ENCODE peak calls at places on chromosomes 16 and 17, in four cellular contexts. R is effector memory CD8-positive, alpha-beta T cell; C is iPS-NIHi11; W is nucleus accumbens. U is an unnamed sample.

GRCh38 chr16:85380905-85381737 is 232.0 kb upstream of the GSE1 start:
- DNase-seq in R (no peak), C (no peak), W (no peak), U (no peak)

GRCh38 chr17:62925267-62925836 is 40.7 kb upstream of the TANC2 start:
- DNase-seq in R (no peak), W (no peak), C (no peak), U (no peak)

GRCh38 chr17:7354262-7354781 is 634 bp upstream of the TMEM95 start:
- DNase-seq in R (no peak), W (no peak), C (no peak), U (peak)

GRCh38 chr16:26532456-26532855 is 534.3 kb upstream of the C16orf82 start:
- DNase-seq in W (no peak), R (no peak), C (no peak), U (no peak)

GRCh38 chr17:34852614-34853013 is 108.6 kb downstream of the CCT6B start:
- DNase-seq in W (no peak), C (peak), R (no peak), U (no peak)

GRCh38 chr17:57557793-57558681 is 187.1 kb downstream of the CCDC182 start:
- DNase-seq in C (no peak), R (no peak), W (no peak), U (no peak)

GRCh38 chr17:56034120-56034757 is 119.0 kb upstream of the ANKFN1 start:
- DNase-seq in R (no peak), C (no peak), W (no peak), U (no peak)

GRCh38 chr16:21626659-21627277 is 25.6 kb downstream of the IGSF6 start:
- DNase-seq in R (no peak), C (no peak), W (no peak), U (no peak)

GRCh38 chr16:56262148-56262878 is 71.0 kb downstream of the GNAO1 start:
- DNase-seq in C (no peak), R (peak), W (no peak), U (no peak)

GRCh38 chr16:59848314-59848713 is 1114.2 kb upstream of the GOT2 start:
- DNase-seq in W (no peak), C (no peak), R (no peak), U (peak)

GRCh38 chr17:36575028-36575427 is 16.7 kb upstream of the DHRS11 start:
- DNase-seq in C (no peak), R (no peak), W (no peak), U (no peak)

GRCh38 chr17:66578781-66579489 is 256.0 kb upstream of the CACNG5 start:
- DNase-seq in C (no peak), R (no peak), W (no peak), U (peak)

GRCh38 chr17:18141210-18141803 is 32.8 kb downstream of the MYO15A start:
- DNase-seq in W (no peak), C (peak), R (peak), U (peak)

GRCh38 chr16:79272141-79272577 is 328.4 kb downstream of the MAF start:
- DNase-seq in W (no peak), R (peak), C (no peak), U (no peak)

GRCh38 chr16:12321363-12321762 is 344.8 kb downstream of the SNX29 start:
- DNase-seq in C (no peak), W (no peak), R (no peak), U (no peak)

GRCh38 chr17:72411124-72411563 is 290.3 kb downstream of the SOX9 start:
- DNase-seq in W (no peak), R (no peak), C (no peak), U (no peak)

GRCh38 chr17:28755486-28755885 is 11.7 kb downstream of the TRAF4 start:
- DNase-seq in C (no peak), W (no peak), R (no peak), U (no peak)

GRCh38 chr16:78045865-78046581 is 23.7 kb downstream of the CLEC3A start:
- DNase-seq in R (no peak), W (peak), C (peak), U (peak)

GRCh38 chr16:85394511-85395206 is 218.5 kb upstream of the GSE1 start:
- DNase-seq in C (no peak), R (no peak), W (no peak), U (no peak)

GRCh38 chr17:4998666-4999428 is 1.1 kb downstream of the KIF1C start:
- DNase-seq in W (no peak), C (peak), R (no peak), U (no peak)

GRCh38 chr16:88599092-88599733 is 29.0 kb downstream of the ZC3H18 start:
- DNase-seq in W (no peak), R (no peak), C (no peak), U (no peak)

GRCh38 chr17:2724783-2725164 is 13.2 kb upstream of the CLUH start:
- DNase-seq in R (no peak), W (no peak), C (peak), U (no peak)

GRCh38 chr17:47219621-47220475 is 10.7 kb downstream of the MYL4 start:
- DNase-seq in C (no peak), W (no peak), R (no peak), U (no peak)

GRCh38 chr17:31654936-31655335 is 204.1 kb downstream of the COPRS start:
- DNase-seq in C (no peak), W (no peak), R (peak), U (no peak)

GRCh38 chr17:55588446-55588845 is 77.2 kb upstream of the SMIM36 start:
- DNase-seq in C (no peak), R (no peak), W (no peak), U (no peak)

GRCh38 chr17:39576187-39576586 is 31.5 kb downstream of the NEUROD2 start:
- DNase-seq in C (peak), R (no peak), W (no peak), U (peak)

GRCh38 chr16:24921229-24921628 is 75.5 kb downstream of the SLC5A11 start:
- DNase-seq in R (peak), C (no peak), W (no peak), U (no peak)

GRCh38 chr17:82875418-82875856 is 35.6 kb upstream of the ZNF750 start:
- DNase-seq in C (peak), R (no peak), W (no peak), U (no peak)

GRCh38 chr17:45753645-45754225 is 30.4 kb upstream of the CRHR1 start:
- DNase-seq in R (no peak), W (no peak), C (no peak), U (no peak)

GRCh38 chr17:80773243-80773991 is 218.2 kb upstream of the CHMP6 start:
- DNase-seq in W (peak), C (peak), R (no peak), U (peak)

GRCh38 chr16:1088295-1089170 is 7.5 kb downstream of the C1QTNF8 start:
- DNase-seq in C (no peak), R (no peak), W (no peak), U (no peak)

GRCh38 chr17:79609616-79610150 is 1.2 kb downstream of the RBFOX3 start:
- DNase-seq in C (peak), W (no peak), R (no peak), U (no peak)

GRCh38 chr17:48757524-48757961 is 29.0 kb upstream of the HOXB13 start:
- DNase-seq in W (no peak), R (no peak), C (no peak), U (peak)

GRCh38 chr16:88548131-88548874 is 21.9 kb upstream of the ZC3H18 start:
- DNase-seq in C (no peak), R (no peak), W (no peak), U (no peak)

GRCh38 chr17:42221886-42222745 is 27.8 kb upstream of the GHDC start:
- DNase-seq in R (peak), C (peak), W (no peak), U (peak)

GRCh38 chr17:28860363-28860808 is 5.6 kb downstream of the ERAL1 start:
- DNase-seq in C (no peak), W (no peak), R (no peak), U (no peak)

GRCh38 chr16:25419681-25420080 is 162.0 kb upstream of the ZKSCAN2 start:
- DNase-seq in C (no peak), R (no peak), W (no peak), U (no peak)

GRCh38 chr17:2954898-2955445 is 108.4 kb downstream of the OR1D5 start:
- DNase-seq in R (no peak), C (no peak), W (no peak), U (no peak)